ENCODE peak calls at places on chromosomes 13 and 19, in nine cellular contexts. One of them, this sample, is unnamed.

GRCh38 chr19:4909172-4909896 is at the start of gene UHRF1:
- DNase-seq in right lobe of liver: no peak
- DNase-seq in stomach: no peak
- DNase-seq in heart right ventricle: no peak
- DNase-seq in thoracic aorta: no peak
- DNase-seq in AG09309: no peak
- DNase-seq in lower leg skin: no peak
- DNase-seq in astrocyte of the spinal cord: peak
- DNase-seq in fibroblast of mammary gland: no peak
- DNase-seq in this sample: no peak

GRCh38 chr19:1289395-1290244 is 3.9 kb downstream of the EFNA2 start:
- DNase-seq in right lobe of liver: no peak
- DNase-seq in AG09309: no peak
- DNase-seq in stomach: no peak
- DNase-seq in fibroblast of mammary gland: no peak
- DNase-seq in lower leg skin: no peak
- DNase-seq in astrocyte of the spinal cord: no peak
- DNase-seq in heart right ventricle: no peak
- DNase-seq in thoracic aorta: no peak
- DNase-seq in this sample: no peak

GRCh38 chr19:11125994-11126685 is 29.4 kb downstream of the SPC24 start:
- DNase-seq in stomach: peak
- DNase-seq in heart right ventricle: peak
- DNase-seq in fibroblast of mammary gland: peak
- DNase-seq in AG09309: no peak
- DNase-seq in right lobe of liver: peak
- DNase-seq in astrocyte of the spinal cord: peak
- DNase-seq in thoracic aorta: peak
- DNase-seq in lower leg skin: peak
- DNase-seq in this sample: no peak

GRCh38 chr13:99982741-99983400 is 1.3 kb downstream of the ZIC2 start:
- DNase-seq in stomach: no peak
- DNase-seq in thoracic aorta: no peak
- DNase-seq in heart right ventricle: no peak
- DNase-seq in fibroblast of mammary gland: no peak
- DNase-seq in right lobe of liver: no peak
- DNase-seq in lower leg skin: no peak
- DNase-seq in astrocyte of the spinal cord: no peak
- DNase-seq in AG09309: no peak
- DNase-seq in this sample: no peak

GRCh38 chr13:26742691-26743358 is 17.8 kb downstream of the GPR12 start:
- DNase-seq in thoracic aorta: no peak
- DNase-seq in stomach: no peak
- DNase-seq in fibroblast of mammary gland: no peak
- DNase-seq in right lobe of liver: no peak
- DNase-seq in heart right ventricle: no peak
- DNase-seq in AG09309: no peak
- DNase-seq in lower leg skin: no peak
- DNase-seq in astrocyte of the spinal cord: no peak
- DNase-seq in this sample: no peak

GRCh38 chr19:29528946-29529645 is 3.3 kb downstream of the VSTM2B start:
- DNase-seq in thoracic aorta: no peak
- DNase-seq in fibroblast of mammary gland: no peak
- DNase-seq in AG09309: no peak
- DNase-seq in stomach: no peak
- DNase-seq in lower leg skin: no peak
- DNase-seq in heart right ventricle: no peak
- DNase-seq in right lobe of liver: no peak
- DNase-seq in astrocyte of the spinal cord: no peak
- DNase-seq in this sample: no peak

GRCh38 chr19:4506449-4507149 is 11.7 kb downstream of the PLIN4 start:
- DNase-seq in heart right ventricle: no peak
- DNase-seq in astrocyte of the spinal cord: peak
- DNase-seq in fibroblast of mammary gland: peak
- DNase-seq in lower leg skin: no peak
- DNase-seq in stomach: no peak
- DNase-seq in thoracic aorta: no peak
- DNase-seq in right lobe of liver: no peak
- DNase-seq in AG09309: no peak
- DNase-seq in this sample: no peak

GRCh38 chr19:1860821-1861598 is 2.4 kb downstream of the KLF16 start:
- DNase-seq in right lobe of liver: peak
- DNase-seq in AG09309: no peak
- DNase-seq in fibroblast of mammary gland: no peak
- DNase-seq in thoracic aorta: no peak
- DNase-seq in stomach: no peak
- DNase-seq in lower leg skin: no peak
- DNase-seq in astrocyte of the spinal cord: no peak
- DNase-seq in heart right ventricle: no peak
- DNase-seq in this sample: no peak

GRCh38 chr19:8663920-8664670 is 33.7 kb downstream of the NFILZ start:
- DNase-seq in fibroblast of mammary gland: no peak
- DNase-seq in astrocyte of the spinal cord: no peak
- DNase-seq in AG09309: no peak
- DNase-seq in heart right ventricle: no peak
- DNase-seq in right lobe of liver: no peak
- DNase-seq in stomach: no peak
- DNase-seq in thoracic aorta: no peak
- DNase-seq in lower leg skin: no peak
- DNase-seq in this sample: no peak

GRCh38 chr13:21637296-21637695 is 33.3 kb upstream of the MICU2 start:
- DNase-seq in right lobe of liver: no peak
- DNase-seq in AG09309: no peak
- DNase-seq in fibroblast of mammary gland: peak
- DNase-seq in thoracic aorta: no peak
- DNase-seq in stomach: peak
- DNase-seq in heart right ventricle: no peak
- DNase-seq in lower leg skin: no peak
- DNase-seq in astrocyte of the spinal cord: peak
- DNase-seq in this sample: no peak

GRCh38 chr19:30323904-30324303 is 48.3 kb upstream of the ZNF536 start:
- DNase-seq in astrocyte of the spinal cord: no peak
- DNase-seq in lower leg skin: peak
- DNase-seq in stomach: no peak
- DNase-seq in heart right ventricle: no peak
- DNase-seq in fibroblast of mammary gland: no peak
- DNase-seq in thoracic aorta: no peak
- DNase-seq in right lobe of liver: no peak
- DNase-seq in AG09309: no peak
- DNase-seq in this sample: no peak

GRCh38 chr13:40370662-40371061 is 295.8 kb downstream of the FOXO1 start:
- DNase-seq in stomach: no peak
- DNase-seq in lower leg skin: peak
- DNase-seq in AG09309: no peak
- DNase-seq in right lobe of liver: peak
- DNase-seq in thoracic aorta: no peak
- DNase-seq in fibroblast of mammary gland: no peak
- DNase-seq in heart right ventricle: no peak
- DNase-seq in astrocyte of the spinal cord: no peak
- DNase-seq in this sample: no peak

GRCh38 chr13:98372886-98373285 is 195.8 kb upstream of the RNF113B start:
- DNase-seq in stomach: no peak
- DNase-seq in heart right ventricle: no peak
- DNase-seq in right lobe of liver: no peak
- DNase-seq in astrocyte of the spinal cord: peak
- DNase-seq in fibroblast of mammary gland: no peak
- DNase-seq in lower leg skin: no peak
- DNase-seq in AG09309: no peak
- DNase-seq in thoracic aorta: no peak
- DNase-seq in this sample: no peak

GRCh38 chr19:38017504-38018150 is 110.6 kb downstream of the SIPA1L3 start:
- DNase-seq in thoracic aorta: no peak
- DNase-seq in AG09309: no peak
- DNase-seq in right lobe of liver: no peak
- DNase-seq in lower leg skin: no peak
- DNase-seq in astrocyte of the spinal cord: no peak
- DNase-seq in stomach: no peak
- DNase-seq in heart right ventricle: no peak
- DNase-seq in fibroblast of mammary gland: no peak
- DNase-seq in this sample: no peak

GRCh38 chr19:31699421-31699820 is 350.2 kb upstream of the TSHZ3 start:
- DNase-seq in thoracic aorta: no peak
- DNase-seq in astrocyte of the spinal cord: no peak
- DNase-seq in lower leg skin: no peak
- DNase-seq in AG09309: no peak
- DNase-seq in stomach: no peak
- DNase-seq in right lobe of liver: no peak
- DNase-seq in fibroblast of mammary gland: no peak
- DNase-seq in heart right ventricle: no peak
- DNase-seq in this sample: no peak
- TF ChIP-seq CTCF in thoracic aorta: no peak
- TF ChIP-seq CTCF in astrocyte of the spinal cord: no peak
- TF ChIP-seq CTCF in lower leg skin: no peak
- TF ChIP-seq CTCF in AG09309: no peak
- TF ChIP-seq CTCF in stomach: no peak
- TF ChIP-seq CTCF in right lobe of liver: no peak
- TF ChIP-seq CTCF in fibroblast of mammary gland: no peak
- TF ChIP-seq CTCF in heart right ventricle: no peak
- TF ChIP-seq CTCF in this sample: no peak

DNA sequence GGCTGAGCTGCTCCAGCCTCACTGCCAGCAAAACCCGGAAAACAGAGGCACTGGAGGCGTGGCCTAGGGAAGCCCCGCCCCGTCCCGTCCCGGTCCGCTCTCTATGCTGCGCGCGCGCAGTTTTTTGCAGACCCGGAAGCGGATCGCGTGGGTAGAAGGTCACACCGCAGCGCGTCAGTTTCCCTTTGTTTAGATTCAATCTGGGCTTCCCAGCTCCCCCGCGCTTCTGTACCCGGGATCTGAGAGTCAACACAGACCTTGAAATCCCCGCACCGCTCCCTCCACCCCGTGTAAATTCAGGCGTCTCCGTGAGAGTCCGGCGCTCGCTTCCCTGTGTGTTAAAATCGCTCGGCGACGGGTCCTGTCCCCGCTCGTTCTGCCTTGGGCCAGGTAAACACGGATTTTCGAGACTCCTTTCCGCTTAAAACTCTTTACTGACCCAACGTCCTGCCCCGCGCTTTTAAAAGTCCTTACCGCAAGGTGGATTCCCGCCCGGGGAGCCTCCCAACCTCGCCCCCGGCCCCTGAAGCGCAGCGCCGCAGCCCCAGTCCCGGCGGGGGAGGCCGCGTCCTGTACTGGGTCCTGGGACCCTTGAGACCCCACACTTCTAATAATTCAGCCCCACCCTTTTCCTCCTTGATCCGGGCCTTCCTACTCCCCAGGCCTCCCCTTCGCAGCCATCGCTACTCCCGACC is at the start of gene ZNF610:
- DNase-seq in thoracic aorta: peak
- DNase-seq in fibroblast of mammary gland: peak
- DNase-seq in astrocyte of the spinal cord: peak
- DNase-seq in stomach: peak
- DNase-seq in right lobe of liver: peak
- DNase-seq in lower leg skin: peak
- DNase-seq in heart right ventricle: peak
- DNase-seq in AG09309: peak
- DNase-seq in this sample: peak
- H3K4me3 ChIP-seq in thoracic aorta: peak
- H3K4me3 ChIP-seq in fibroblast of mammary gland: peak
- H3K4me3 ChIP-seq in astrocyte of the spinal cord: peak
- H3K4me3 ChIP-seq in stomach: peak
- H3K4me3 ChIP-seq in right lobe of liver: peak
- H3K4me3 ChIP-seq in lower leg skin: peak
- H3K4me3 ChIP-seq in heart right ventricle: peak
- H3K4me3 ChIP-seq in AG09309: peak
- H3K4me3 ChIP-seq in this sample: peak

GRCh38 chr19:40165362-40165937 is 25.8 kb upstream of the MAP3K10 start:
- DNase-seq in right lobe of liver: peak
- DNase-seq in stomach: peak
- DNase-seq in heart right ventricle: peak
- DNase-seq in fibroblast of mammary gland: peak
- DNase-seq in lower leg skin: peak
- DNase-seq in AG09309: no peak
- DNase-seq in thoracic aorta: no peak
- DNase-seq in astrocyte of the spinal cord: peak
- DNase-seq in this sample: no peak
- TF ChIP-seq CTCF in right lobe of liver: no peak
- TF ChIP-seq CTCF in stomach: no peak
- TF ChIP-seq CTCF in heart right ventricle: peak
- TF ChIP-seq CTCF in fibroblast of mammary gland: peak
- TF ChIP-seq CTCF in lower leg skin: no peak
- TF ChIP-seq CTCF in AG09309: peak
- TF ChIP-seq CTCF in thoracic aorta: no peak
- TF ChIP-seq CTCF in astrocyte of the spinal cord: peak
- TF ChIP-seq CTCF in this sample: no peak

GRCh38 chr19:51066393-51066792 is 1.5 kb upstream of the KLK13 start:
- DNase-seq in lower leg skin: peak
- DNase-seq in thoracic aorta: no peak
- DNase-seq in astrocyte of the spinal cord: no peak
- DNase-seq in heart right ventricle: no peak
- DNase-seq in AG09309: no peak
- DNase-seq in stomach: peak
- DNase-seq in right lobe of liver: peak
- DNase-seq in fibroblast of mammary gland: no peak
- DNase-seq in this sample: no peak

GRCh38 chr19:51063664-51064063 is 1.2 kb downstream of the KLK13 start:
- DNase-seq in AG09309: no peak
- DNase-seq in heart right ventricle: no peak
- DNase-seq in thoracic aorta: no peak
- DNase-seq in fibroblast of mammary gland: no peak
- DNase-seq in stomach: peak
- DNase-seq in astrocyte of the spinal cord: no peak
- DNase-seq in lower leg skin: peak
- DNase-seq in right lobe of liver: peak
- DNase-seq in this sample: no peak

GRCh38 chr19:51064534-51065220 is at the start of gene KLK13:
- DNase-seq in right lobe of liver: peak
- DNase-seq in thoracic aorta: no peak
- DNase-seq in fibroblast of mammary gland: peak
- DNase-seq in heart right ventricle: peak
- DNase-seq in lower leg skin: peak
- DNase-seq in astrocyte of the spinal cord: no peak
- DNase-seq in stomach: peak
- DNase-seq in AG09309: no peak
- DNase-seq in this sample: no peak

GRCh38 chr19:51066816-51067215 is 1.9 kb upstream of the KLK13 start:
- DNase-seq in thoracic aorta: no peak
- DNase-seq in fibroblast of mammary gland: no peak
- DNase-seq in stomach: no peak
- DNase-seq in right lobe of liver: no peak
- DNase-seq in astrocyte of the spinal cord: no peak
- DNase-seq in AG09309: no peak
- DNase-seq in heart right ventricle: no peak
- DNase-seq in lower leg skin: no peak
- DNase-seq in this sample: no peak

DNA sequence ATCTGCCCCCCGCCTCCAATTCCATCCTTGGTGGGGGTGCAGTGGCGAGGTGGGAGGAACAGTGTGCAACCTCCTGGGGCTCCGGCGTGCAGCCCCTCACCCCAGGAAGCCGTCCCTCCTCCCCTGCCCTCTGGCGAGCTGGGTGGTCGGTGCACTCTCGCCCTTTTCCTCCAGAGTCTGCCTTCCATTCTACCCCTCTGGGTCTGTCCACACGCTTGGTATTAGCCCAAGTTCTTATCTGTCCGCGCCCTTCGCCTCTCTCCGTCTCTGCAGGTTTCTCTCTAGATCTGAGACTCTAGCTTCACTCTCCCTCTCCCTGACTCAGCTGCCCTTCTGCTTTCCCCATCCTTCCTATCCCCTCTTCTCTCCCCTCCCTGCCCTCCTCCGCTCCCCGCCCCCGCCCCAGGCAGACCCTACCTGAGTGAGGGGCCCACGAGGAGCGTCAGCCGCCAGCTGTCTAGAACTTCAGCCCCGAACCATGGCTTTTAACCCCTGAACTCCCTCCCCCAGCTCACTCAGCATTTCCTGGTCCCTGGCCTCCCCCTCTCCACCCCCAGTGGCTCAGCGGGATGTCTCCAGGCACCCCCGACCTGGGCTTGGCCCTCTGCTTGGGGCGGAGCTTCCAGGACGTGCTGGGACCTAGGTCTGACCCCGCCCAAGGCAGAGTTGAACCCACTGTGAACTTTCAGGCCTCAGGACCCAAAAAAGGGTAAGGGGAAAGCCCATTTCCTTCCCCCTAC is 499 bp upstream of the KLK13 start:
- DNase-seq in heart right ventricle: no peak
- DNase-seq in right lobe of liver: peak
- DNase-seq in fibroblast of mammary gland: no peak
- DNase-seq in lower leg skin: peak
- DNase-seq in AG09309: no peak
- DNase-seq in astrocyte of the spinal cord: no peak
- DNase-seq in thoracic aorta: no peak
- DNase-seq in stomach: peak
- DNase-seq in this sample: no peak
- H3K4me3 ChIP-seq in heart right ventricle: no peak
- H3K4me3 ChIP-seq in right lobe of liver: no peak
- H3K4me3 ChIP-seq in fibroblast of mammary gland: no peak
- H3K4me3 ChIP-seq in lower leg skin: no peak
- H3K4me3 ChIP-seq in AG09309: no peak
- H3K4me3 ChIP-seq in astrocyte of the spinal cord: no peak
- H3K4me3 ChIP-seq in thoracic aorta: no peak
- H3K4me3 ChIP-seq in stomach: peak
- H3K4me3 ChIP-seq in this sample: peak